ENCODE peak calls at places on chromosomes 2 and 18, in four cellular contexts. N, Z, S and W are unnamed samples.

GRCh38 chr18:31230495-31230894 is 67.8 kb upstream of the DSC1 start:
- DNase-seq in Z (no peak), S (peak; percentile 96), N (no peak), W (peak; percentile 94)

GRCh38 chr2:21836766-21837543 is 713.2 kb downstream of the TDRD15 start:
- DNase-seq in N (no peak), Z (no peak), S (no peak), W (no peak)

GRCh38 chr18:2920546-2921343 is 73.9 kb downstream of the EMILIN2 start:
- DNase-seq in S (no peak), Z (no peak), N (no peak), W (no peak)

GRCh38 chr18:24695168-24695567 is 234.7 kb downstream of the HRH4 start:
- DNase-seq in S (no peak), Z (no peak), N (no peak), W (no peak)

GRCh38 chr2:25295654-25296053 is 46.1 kb downstream of the DNMT3A start:
- DNase-seq in Z (no peak), N (no peak), S (no peak), W (no peak)

GRCh38 chr2:159290289-159290907 is 3.9 kb upstream of the WDSUB1 start:
- DNase-seq in N (peak; percentile 24), S (peak; percentile 69), Z (no peak), W (peak; percentile 81)

GRCh38 chr2:190835303-190835930 is 45.2 kb upstream of the GLS start:
- DNase-seq in N (no peak), S (peak; percentile 79), Z (no peak), W (peak; percentile 72)

GRCh38 chr18:9173770-9174233 is 37.2 kb downstream of the ANKRD12 start:
- DNase-seq in Z (no peak), S (no peak), N (no peak), W (peak; percentile 10)

GRCh38 chr2:171598713-171599319 is 76.5 kb downstream of the CYBRD1 start:
- DNase-seq in S (peak; percentile 51), N (peak; percentile 46), Z (peak; percentile 87), W (peak; percentile 23)

GRCh38 chr2:6181525-6182270 is 489.5 kb downstream of the SOX11 start:
- DNase-seq in Z (peak; percentile 8), S (no peak), N (no peak), W (peak; percentile 22)

GRCh38 chr2:121075006-121075545 is 209.9 kb downstream of the TFCP2L1 start:
- DNase-seq in N (no peak), S (peak; percentile 99), Z (peak; percentile 70), W (peak; percentile 96)

GRCh38 chr2:181683518-181684453 is 3.5 kb upstream of the NEUROD1 start:
- DNase-seq in N (no peak), Z (peak; percentile 95), S (peak; percentile 32), W (no peak)

GRCh38 chr18:48660346-48661228 is 121.8 kb downstream of the CTIF start:
- DNase-seq in Z (no peak), S (no peak), N (no peak), W (no peak)

GRCh38 chr2:130807659-130808385 is 28.9 kb upstream of the ARHGEF4 start:
- DNase-seq in Z (no peak), N (peak; percentile 73), S (peak; percentile 84), W (peak; percentile 77)

GRCh38 chr2:23545811-23546210 is 160.8 kb downstream of the KLHL29 start:
- DNase-seq in Z (no peak), S (no peak), N (no peak), W (no peak)

GRCh38 chr2:223801702-223802101 is 35.7 kb downstream of the AP1S3 start:
- DNase-seq in N (no peak), Z (no peak), S (no peak), W (no peak)

GRCh38 chr2:39697480-39697879 is 31.8 kb downstream of the TMEM178A start:
- DNase-seq in N (no peak), Z (no peak), S (no peak), W (no peak)

GRCh38 chr2:13923823-13924222 is 708.7 kb upstream of the LRATD1 start:
- DNase-seq in N (no peak), Z (no peak), S (no peak), W (no peak)

GRCh38 chr18:24853076-24853475 is 392.6 kb downstream of the HRH4 start:
- DNase-seq in S (no peak), N (peak; percentile 45), Z (no peak), W (no peak)

GRCh38 chr2:55519908-55520885 is 679 bp downstream of the CFAP36 start:
- DNase-seq in N (peak; percentile 42), Z (peak; percentile 57), S (peak; percentile 46), W (peak; percentile 37)

GRCh38 chr2:112074506-112074905 is 19.4 kb downstream of the TMEM87B start:
- DNase-seq in Z (no peak), S (no peak), N (no peak), W (no peak)

GRCh38 chr2:121241466-121241865 is 43.5 kb downstream of the TFCP2L1 start:
- DNase-seq in N (no peak), S (no peak), Z (no peak), W (no peak)

GRCh38 chr2:98234763-98235162 is 111.5 kb upstream of the CNGA3 start:
- DNase-seq in S (no peak), N (no peak), Z (no peak), W (no peak)

GRCh38 chr2:118847447-118848172 is at the start of gene EN1:
- DNase-seq in N (no peak), S (no peak), Z (peak; percentile 82), W (no peak)

GRCh38 chr2:172438064-172438421 is 10.7 kb downstream of the ITGA6 start:
- DNase-seq in S (peak; percentile 78), N (no peak), Z (no peak), W (peak; percentile 77)

GRCh38 chr2:133109772-133110171 is 439.8 kb upstream of the LYPD1 start:
- DNase-seq in S (peak; percentile 74), Z (no peak), N (no peak), W (peak; percentile 85)

GRCh38 chr18:7784171-7784570 is 217.1 kb downstream of the PTPRM start:
- DNase-seq in N (no peak), S (no peak), Z (peak; percentile 9), W (no peak)

GRCh38 chr2:119820275-119820674 is 60.6 kb downstream of the PTPN4 start:
- DNase-seq in N (no peak), S (no peak), Z (no peak), W (no peak)

GRCh38 chr18:77068321-77068841 is 64.2 kb downstream of the MBP start:
- DNase-seq in S (peak; percentile 65), N (no peak), Z (no peak), W (no peak)

GRCh38 chr18:79506191-79507075 is 110.7 kb downstream of the NFATC1 start:
- DNase-seq in S (no peak), N (no peak), Z (peak; percentile 70), W (no peak)

GRCh38 chr18:79508565-79509535 is 113.1 kb downstream of the NFATC1 start:
- DNase-seq in Z (no peak), S (no peak), N (no peak), W (no peak)

GRCh38 chr18:79507076-79507545 is 111.4 kb downstream of the NFATC1 start:
- DNase-seq in N (peak; percentile 31), Z (no peak), S (no peak), W (no peak)

GRCh38 chr18:79509536-79509930 is 113.8 kb downstream of the NFATC1 start:
- DNase-seq in Z (no peak), S (no peak), N (no peak), W (no peak)

DNA sequence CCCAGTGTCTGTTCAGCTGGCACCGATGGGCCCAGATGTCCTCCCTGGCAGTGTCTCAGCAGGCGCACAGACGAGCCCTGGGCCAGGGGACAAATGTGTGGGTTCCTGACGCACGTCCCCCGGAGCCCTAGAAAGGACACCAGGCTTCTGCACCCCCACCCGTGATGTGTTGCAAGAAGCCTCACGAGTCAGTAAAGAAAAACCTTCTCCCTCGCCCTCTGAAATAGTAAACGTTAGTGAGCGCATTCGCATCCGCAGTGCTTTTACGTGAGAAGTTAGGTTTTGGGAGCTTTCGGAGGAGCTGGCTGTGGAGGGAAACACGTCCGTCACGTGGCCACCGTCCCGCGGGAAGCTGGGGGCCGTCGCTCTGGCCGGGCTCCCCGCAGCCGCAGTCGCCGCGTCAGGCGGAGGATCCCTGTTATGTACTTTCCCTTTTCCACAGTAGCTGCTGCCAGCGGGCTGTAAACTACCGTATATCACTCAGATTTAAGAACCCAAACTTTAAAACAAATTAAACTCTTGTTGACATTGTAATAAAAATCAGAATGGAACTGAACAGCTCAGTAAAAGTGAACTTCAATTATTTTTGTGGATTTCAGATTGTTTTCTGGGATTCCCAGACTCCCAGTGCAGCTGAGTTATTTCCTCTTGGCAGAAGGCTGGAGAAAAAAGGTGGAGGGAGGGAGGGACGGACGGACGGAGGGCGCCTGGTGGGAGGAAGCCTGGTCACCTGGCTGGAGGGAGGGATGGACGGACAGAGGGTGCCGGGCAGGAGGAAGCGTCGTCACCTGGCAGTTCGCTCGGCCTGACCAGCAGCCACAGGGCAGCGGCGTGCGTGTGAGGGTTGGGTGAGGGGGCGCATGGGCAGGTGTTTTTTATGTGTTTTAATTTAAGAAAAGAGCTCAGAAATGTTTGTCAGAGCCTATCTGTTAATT is 112.1 kb downstream of the NFATC1 start:
- DNase-seq in S (no peak), N (peak; percentile 52), Z (no peak), W (no peak)
- H3K4me1 ChIP-seq in S (no peaks in the 10 kb centered on the region), N (peaks cover 10% of the 10 kb centered on the region), Z (peaks cover 17% of the 10 kb centered on the region), W (no peaks in the 10 kb centered on the region)

DNA sequence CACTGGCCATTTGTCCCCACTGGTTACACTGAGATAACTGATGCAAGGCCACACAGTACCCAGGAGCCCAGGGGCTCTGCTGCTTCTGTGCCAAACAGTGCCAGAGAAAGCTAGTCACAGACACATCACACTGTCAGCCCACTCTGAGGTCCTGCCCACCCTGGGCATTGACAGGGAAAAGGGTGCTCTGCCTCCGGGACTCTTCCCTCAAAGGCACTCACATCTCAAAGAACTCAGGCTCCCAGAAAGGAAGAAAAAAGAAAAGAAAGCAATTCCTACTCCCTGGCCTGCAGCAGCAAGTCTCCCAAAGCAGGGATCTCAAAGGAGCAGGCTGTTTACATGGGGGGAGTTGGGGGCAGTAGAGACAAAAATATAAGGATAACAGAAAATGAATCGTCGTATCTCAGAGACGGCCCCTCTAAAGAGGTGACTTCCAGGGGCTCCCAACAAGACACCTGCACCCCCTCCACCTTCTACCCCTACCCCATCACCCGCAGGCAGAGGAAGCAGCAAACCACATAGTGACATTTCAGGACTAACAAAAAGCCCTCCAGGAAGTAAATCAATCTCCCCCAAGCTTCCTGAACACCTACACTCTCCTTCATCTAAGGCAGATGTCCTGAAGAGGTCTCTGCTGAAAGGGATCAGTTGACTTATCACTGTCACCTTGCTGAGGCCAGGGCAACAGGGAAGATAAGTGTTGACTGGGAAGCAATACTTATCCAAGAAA is 247.6 kb downstream of the TNS1 start:
- DNase-seq in S (no peak), Z (no peak), N (no peak), W (no peak)
- H3K27ac ChIP-seq in S (no peak overlapping the region), Z (no peak overlapping the region), N (no peak overlapping the region), W (no peak overlapping the region)

GRCh38 chr2:100909571-100909970 is 89.6 kb downstream of the NPAS2 start:
- DNase-seq in N (no peak), S (no peak), Z (peak; percentile 25), W (no peak)
- TF ChIP-seq CTCF in N (no peak), S (no peak), Z (no peak), W (no peak)

GRCh38 chr2:64731306-64731654 is 77.6 kb upstream of the SERTAD2 start:
- DNase-seq in N (no peak), Z (no peak), S (no peak), W (no peak)
- H3K4me1 ChIP-seq in N (peaks cover 6% of the 10 kb centered on the region), Z (peaks cover 22% of the 10 kb centered on the region), S (peaks cover 19% of the 10 kb centered on the region), W (peaks cover 21% of the 10 kb centered on the region)